ENCODE peak calls at places on chromosomes 6 and 20, in seven cellular contexts. One of them, this sample, is unnamed.

GRCh38 chr6:78598966-78599365 is 268.4 kb upstream of the IRAK1BP1 start:
- DNase-seq in T-helper 2 cell: no peak
- DNase-seq in NCI-H1436: no peak
- DNase-seq in iPS-NIHi11: peak; percentile 20
- DNase-seq in RPMI8226: no peak
- DNase-seq in GM12891: no peak
- DNase-seq in CD4-positive, alpha-beta memory T cell: no peak
- DNase-seq in this sample: no peak

GRCh38 chr20:40855269-40855668 is 166.2 kb upstream of the MAFB start:
- DNase-seq in T-helper 2 cell: no peak
- DNase-seq in NCI-H1436: no peak
- DNase-seq in iPS-NIHi11: no peak
- DNase-seq in RPMI8226: no peak
- DNase-seq in GM12891: no peak
- DNase-seq in CD4-positive, alpha-beta memory T cell: no peak
- DNase-seq in this sample: no peak

GRCh38 chr6:122676146-122676545 is 65.9 kb downstream of the PKIB start:
- DNase-seq in T-helper 2 cell: no peak
- DNase-seq in NCI-H1436: no peak
- DNase-seq in iPS-NIHi11: no peak
- DNase-seq in RPMI8226: no peak
- DNase-seq in GM12891: no peak
- DNase-seq in CD4-positive, alpha-beta memory T cell: no peak
- DNase-seq in this sample: no peak

GRCh38 chr20:25453035-25453810 is 45.8 kb downstream of the GINS1 start:
- DNase-seq in T-helper 2 cell: no peak
- DNase-seq in NCI-H1436: no peak
- DNase-seq in iPS-NIHi11: no peak
- DNase-seq in RPMI8226: no peak
- DNase-seq in GM12891: no peak
- DNase-seq in CD4-positive, alpha-beta memory T cell: no peak
- DNase-seq in this sample: no peak

GRCh38 chr6:17096076-17096475 is 5.8 kb upstream of the STMND1 start:
- DNase-seq in T-helper 2 cell: no peak
- DNase-seq in NCI-H1436: no peak
- DNase-seq in iPS-NIHi11: peak; percentile 39
- DNase-seq in RPMI8226: no peak
- DNase-seq in GM12891: no peak
- DNase-seq in CD4-positive, alpha-beta memory T cell: no peak
- DNase-seq in this sample: no peak

GRCh38 chr20:37890108-37890507 is 12.8 kb upstream of the VSTM2L start:
- DNase-seq in T-helper 2 cell: no peak
- DNase-seq in NCI-H1436: no peak
- DNase-seq in iPS-NIHi11: no peak
- DNase-seq in RPMI8226: no peak
- DNase-seq in GM12891: no peak
- DNase-seq in CD4-positive, alpha-beta memory T cell: no peak
- DNase-seq in this sample: no peak

GRCh38 chr6:148967128-148967527 is 220.3 kb downstream of the UST start:
- DNase-seq in T-helper 2 cell: no peak
- DNase-seq in NCI-H1436: no peak
- DNase-seq in iPS-NIHi11: no peak
- DNase-seq in RPMI8226: no peak
- DNase-seq in GM12891: no peak
- DNase-seq in CD4-positive, alpha-beta memory T cell: no peak
- DNase-seq in this sample: no peak

GRCh38 chr6:155418017-155418749 is 37.5 kb downstream of the NOX3 start:
- DNase-seq in T-helper 2 cell: peak; percentile 84
- DNase-seq in NCI-H1436: peak; percentile 74
- DNase-seq in iPS-NIHi11: no peak
- DNase-seq in RPMI8226: peak; percentile 39
- DNase-seq in GM12891: no peak
- DNase-seq in CD4-positive, alpha-beta memory T cell: peak; percentile 68
- DNase-seq in this sample: no peak

GRCh38 chr6:125245523-125246264 is 56.1 kb downstream of the HDDC2 start:
- DNase-seq in T-helper 2 cell: no peak
- DNase-seq in NCI-H1436: no peak
- DNase-seq in iPS-NIHi11: peak; percentile 40
- DNase-seq in RPMI8226: no peak
- DNase-seq in GM12891: no peak
- DNase-seq in CD4-positive, alpha-beta memory T cell: no peak
- DNase-seq in this sample: no peak

GRCh38 chr20:10644458-10645204 is 29.2 kb downstream of the JAG1 start:
- DNase-seq in T-helper 2 cell: no peak
- DNase-seq in NCI-H1436: no peak
- DNase-seq in iPS-NIHi11: no peak
- DNase-seq in RPMI8226: no peak
- DNase-seq in GM12891: peak; percentile 30
- DNase-seq in CD4-positive, alpha-beta memory T cell: no peak
- DNase-seq in this sample: no peak

GRCh38 chr20:25360631-25361286 is 29.9 kb downstream of the ABHD12 start:
- DNase-seq in T-helper 2 cell: no peak
- DNase-seq in NCI-H1436: no peak
- DNase-seq in iPS-NIHi11: peak; percentile 33
- DNase-seq in RPMI8226: no peak
- DNase-seq in GM12891: peak; percentile 24
- DNase-seq in CD4-positive, alpha-beta memory T cell: no peak
- DNase-seq in this sample: peak; percentile 31

GRCh38 chr6:38510205-38510604 is 129.5 kb downstream of the BTBD9 start:
- DNase-seq in T-helper 2 cell: no peak
- DNase-seq in NCI-H1436: no peak
- DNase-seq in iPS-NIHi11: no peak
- DNase-seq in RPMI8226: no peak
- DNase-seq in GM12891: no peak
- DNase-seq in CD4-positive, alpha-beta memory T cell: no peak
- DNase-seq in this sample: no peak

GRCh38 chr20:16639027-16639941 is 66.0 kb upstream of the KIF16B start:
- DNase-seq in T-helper 2 cell: no peak
- DNase-seq in NCI-H1436: no peak
- DNase-seq in iPS-NIHi11: no peak
- DNase-seq in RPMI8226: no peak
- DNase-seq in GM12891: no peak
- DNase-seq in CD4-positive, alpha-beta memory T cell: no peak
- DNase-seq in this sample: no peak

GRCh38 chr6:32432050-32432450 is 7.6 kb upstream of the HLA-DRA start:
- DNase-seq in T-helper 2 cell: peak; percentile 37
- DNase-seq in NCI-H1436: no peak
- DNase-seq in iPS-NIHi11: no peak
- DNase-seq in RPMI8226: peak; percentile 30
- DNase-seq in GM12891: no peak
- DNase-seq in CD4-positive, alpha-beta memory T cell: peak; percentile 41
- DNase-seq in this sample: no peak

GRCh38 chr6:39476151-39476550 is 153.6 kb upstream of the KCNK16 start:
- DNase-seq in T-helper 2 cell: no peak
- DNase-seq in NCI-H1436: no peak
- DNase-seq in iPS-NIHi11: no peak
- DNase-seq in RPMI8226: no peak
- DNase-seq in GM12891: no peak
- DNase-seq in CD4-positive, alpha-beta memory T cell: no peak
- DNase-seq in this sample: no peak

GRCh38 chr6:135251964-135252429 is 70.9 kb downstream of the MYB start:
- DNase-seq in T-helper 2 cell: peak; percentile 37
- DNase-seq in NCI-H1436: no peak
- DNase-seq in iPS-NIHi11: no peak
- DNase-seq in RPMI8226: no peak
- DNase-seq in GM12891: no peak
- DNase-seq in CD4-positive, alpha-beta memory T cell: no peak
- DNase-seq in this sample: no peak

GRCh38 chr6:63899550-63899949 is 263.9 kb downstream of the PHF3 start:
- DNase-seq in T-helper 2 cell: no peak
- DNase-seq in NCI-H1436: no peak
- DNase-seq in iPS-NIHi11: no peak
- DNase-seq in RPMI8226: no peak
- DNase-seq in GM12891: no peak
- DNase-seq in CD4-positive, alpha-beta memory T cell: no peak
- DNase-seq in this sample: no peak

GRCh38 chr6:169993861-169994481 is 242.5 kb downstream of the ERMARD start:
- DNase-seq in T-helper 2 cell: no peak
- DNase-seq in NCI-H1436: no peak
- DNase-seq in iPS-NIHi11: no peak
- DNase-seq in RPMI8226: no peak
- DNase-seq in GM12891: no peak
- DNase-seq in CD4-positive, alpha-beta memory T cell: no peak
- DNase-seq in this sample: no peak

GRCh38 chr20:11080776-11081406 is 407.1 kb upstream of the JAG1 start:
- DNase-seq in T-helper 2 cell: no peak
- DNase-seq in NCI-H1436: no peak
- DNase-seq in iPS-NIHi11: no peak
- DNase-seq in RPMI8226: no peak
- DNase-seq in GM12891: no peak
- DNase-seq in CD4-positive, alpha-beta memory T cell: no peak
- DNase-seq in this sample: no peak

GRCh38 chr6:125793280-125793679 is 2.5 kb downstream of the NCOA7 start:
- DNase-seq in T-helper 2 cell: no peak
- DNase-seq in NCI-H1436: peak; percentile 3
- DNase-seq in iPS-NIHi11: no peak
- DNase-seq in RPMI8226: no peak
- DNase-seq in GM12891: no peak
- DNase-seq in CD4-positive, alpha-beta memory T cell: no peak
- DNase-seq in this sample: no peak

GRCh38 chr20:46139908-46140482 is 21.9 kb downstream of the CD40 start:
- DNase-seq in T-helper 2 cell: no peak
- DNase-seq in NCI-H1436: peak; percentile 68
- DNase-seq in iPS-NIHi11: no peak
- DNase-seq in RPMI8226: no peak
- DNase-seq in GM12891: no peak
- DNase-seq in CD4-positive, alpha-beta memory T cell: no peak
- DNase-seq in this sample: no peak

GRCh38 chr6:136226674-136227377 is 23.3 kb downstream of the MTFR2 start:
- DNase-seq in T-helper 2 cell: no peak
- DNase-seq in NCI-H1436: no peak
- DNase-seq in iPS-NIHi11: no peak
- DNase-seq in RPMI8226: no peak
- DNase-seq in GM12891: no peak
- DNase-seq in CD4-positive, alpha-beta memory T cell: no peak
- DNase-seq in this sample: no peak

GRCh38 chr6:158839796-158840195 is 20.6 kb upstream of the EZR start:
- DNase-seq in T-helper 2 cell: no peak
- DNase-seq in NCI-H1436: no peak
- DNase-seq in iPS-NIHi11: no peak
- DNase-seq in RPMI8226: no peak
- DNase-seq in GM12891: no peak
- DNase-seq in CD4-positive, alpha-beta memory T cell: no peak
- DNase-seq in this sample: no peak

GRCh38 chr6:90098025-90098474 is 198.6 kb downstream of the BACH2 start:
- DNase-seq in T-helper 2 cell: no peak
- DNase-seq in NCI-H1436: no peak
- DNase-seq in iPS-NIHi11: no peak
- DNase-seq in RPMI8226: no peak
- DNase-seq in GM12891: no peak
- DNase-seq in CD4-positive, alpha-beta memory T cell: no peak
- DNase-seq in this sample: no peak

GRCh38 chr20:62453186-62453808 is 22.5 kb downstream of the GATA5 start:
- DNase-seq in T-helper 2 cell: no peak
- DNase-seq in NCI-H1436: no peak
- DNase-seq in iPS-NIHi11: no peak
- DNase-seq in RPMI8226: no peak
- DNase-seq in GM12891: no peak
- DNase-seq in CD4-positive, alpha-beta memory T cell: no peak
- DNase-seq in this sample: no peak

GRCh38 chr20:35523298-35523888 is 6.1 kb downstream of the C20orf173 start:
- DNase-seq in T-helper 2 cell: peak; percentile 23
- DNase-seq in NCI-H1436: no peak
- DNase-seq in iPS-NIHi11: peak; percentile 81
- DNase-seq in RPMI8226: peak; percentile 44
- DNase-seq in GM12891: no peak
- DNase-seq in CD4-positive, alpha-beta memory T cell: no peak
- DNase-seq in this sample: no peak

GRCh38 chr6:33960345-33961313 is 156.8 kb upstream of the MLN start:
- DNase-seq in T-helper 2 cell: no peak
- DNase-seq in NCI-H1436: no peak
- DNase-seq in iPS-NIHi11: no peak
- DNase-seq in RPMI8226: no peak
- DNase-seq in GM12891: no peak
- DNase-seq in CD4-positive, alpha-beta memory T cell: no peak
- DNase-seq in this sample: no peak

GRCh38 chr20:50151034-50151743 is 2.3 kb downstream of the PEDS1 start:
- DNase-seq in T-helper 2 cell: no peak
- DNase-seq in NCI-H1436: no peak
- DNase-seq in iPS-NIHi11: no peak
- DNase-seq in RPMI8226: no peak
- DNase-seq in GM12891: no peak
- DNase-seq in CD4-positive, alpha-beta memory T cell: no peak
- DNase-seq in this sample: no peak

GRCh38 chr20:16290358-16290757 is 282.9 kb downstream of the KIF16B start:
- DNase-seq in T-helper 2 cell: no peak
- DNase-seq in NCI-H1436: no peak
- DNase-seq in iPS-NIHi11: peak; percentile 20
- DNase-seq in RPMI8226: no peak
- DNase-seq in GM12891: no peak
- DNase-seq in CD4-positive, alpha-beta memory T cell: no peak
- DNase-seq in this sample: no peak

GRCh38 chr6:97198181-97198580 is 84.8 kb downstream of the MMS22L start:
- DNase-seq in T-helper 2 cell: no peak
- DNase-seq in NCI-H1436: no peak
- DNase-seq in iPS-NIHi11: no peak
- DNase-seq in RPMI8226: no peak
- DNase-seq in GM12891: no peak
- DNase-seq in CD4-positive, alpha-beta memory T cell: no peak
- DNase-seq in this sample: no peak

GRCh38 chr6:132763269-132763668 is 5.6 kb upstream of the VNN2 start:
- DNase-seq in T-helper 2 cell: peak; percentile 87
- DNase-seq in NCI-H1436: no peak
- DNase-seq in iPS-NIHi11: no peak
- DNase-seq in RPMI8226: peak; percentile 55
- DNase-seq in GM12891: peak; percentile 36
- DNase-seq in CD4-positive, alpha-beta memory T cell: peak; percentile 37
- DNase-seq in this sample: no peak

GRCh38 chr6:169933251-169933821 is 181.9 kb downstream of the ERMARD start:
- DNase-seq in T-helper 2 cell: no peak
- DNase-seq in NCI-H1436: peak; percentile 38
- DNase-seq in iPS-NIHi11: no peak
- DNase-seq in RPMI8226: peak; percentile 16
- DNase-seq in GM12891: no peak
- DNase-seq in CD4-positive, alpha-beta memory T cell: no peak
- DNase-seq in this sample: no peak

GRCh38 chr20:51104960-51105460 is 82.1 kb upstream of the KCNG1 start:
- DNase-seq in T-helper 2 cell: no peak
- DNase-seq in NCI-H1436: no peak
- DNase-seq in iPS-NIHi11: no peak
- DNase-seq in RPMI8226: no peak
- DNase-seq in GM12891: no peak
- DNase-seq in CD4-positive, alpha-beta memory T cell: no peak
- DNase-seq in this sample: no peak

GRCh38 chr20:56893206-56893605 is 264.1 kb downstream of the TFAP2C start:
- DNase-seq in T-helper 2 cell: peak; percentile 83
- DNase-seq in NCI-H1436: no peak
- DNase-seq in iPS-NIHi11: peak; percentile 67
- DNase-seq in RPMI8226: peak; percentile 62
- DNase-seq in GM12891: no peak
- DNase-seq in CD4-positive, alpha-beta memory T cell: peak; percentile 1
- DNase-seq in this sample: peak; percentile 12

GRCh38 chr6:78607188-78607587 is 260.2 kb upstream of the IRAK1BP1 start:
- DNase-seq in T-helper 2 cell: no peak
- DNase-seq in NCI-H1436: no peak
- DNase-seq in iPS-NIHi11: no peak
- DNase-seq in RPMI8226: no peak
- DNase-seq in GM12891: no peak
- DNase-seq in CD4-positive, alpha-beta memory T cell: no peak
- DNase-seq in this sample: no peak

GRCh38 chr6:78867020-78867369 is 356 bp upstream of the IRAK1BP1 start:
- DNase-seq in T-helper 2 cell: no peak
- DNase-seq in NCI-H1436: peak; percentile 25
- DNase-seq in iPS-NIHi11: no peak
- DNase-seq in RPMI8226: no peak
- DNase-seq in GM12891: peak; percentile 29
- DNase-seq in CD4-positive, alpha-beta memory T cell: no peak
- DNase-seq in this sample: no peak

GRCh38 chr20:31840906-31841816 is 4.2 kb downstream of the FOXS1 start:
- DNase-seq in T-helper 2 cell: no peak
- DNase-seq in NCI-H1436: no peak
- DNase-seq in iPS-NIHi11: no peak
- DNase-seq in RPMI8226: no peak
- DNase-seq in GM12891: no peak
- DNase-seq in CD4-positive, alpha-beta memory T cell: no peak
- DNase-seq in this sample: no peak

GRCh38 chr20:13031751-13032150 is 23.0 kb downstream of the SPTLC3 start:
- DNase-seq in T-helper 2 cell: no peak
- DNase-seq in NCI-H1436: no peak
- DNase-seq in iPS-NIHi11: no peak
- DNase-seq in RPMI8226: no peak
- DNase-seq in GM12891: no peak
- DNase-seq in CD4-positive, alpha-beta memory T cell: no peak
- DNase-seq in this sample: no peak

This sample was measured in CMK.